ENCODE peak calls at places on chromosomes 6 and 20, in seven cellular contexts. N is cardiac muscle cell; W is ELR; B is NCI-H146; G is SW 1271; F is activated CD8-positive, alpha-beta T cell treated with anti-CD3 and anti-CD28 coated beads, Interleukin-2, amount 10 ng/mL, durations not matched to agents 7 days and 5 days; H is stimulated activated CD8-positive, alpha-beta memory T cell treated with anti-CD3 and anti-CD28 coated beads, Interleukin-7, amount 100 ng/mL, for 1 hour. U is an unnamed sample.

GRCh38 chr6:45590225-45590624 is 212.5 kb upstream of the SUPT3H start:
- DNase-seq in B (no peak), N (no peak), H (no peak), W (peak), G (no peak), F (no peak), U (no peak)

GRCh38 chr6:155154158-155154830 is 109.5 kb upstream of the CLDN20 start:
- DNase-seq in N (no peak), W (peak), B (peak), H (no peak), F (peak), G (no peak), U (peak)

GRCh38 chr6:139846538-139847321 is 472.3 kb upstream of the CITED2 start:
- DNase-seq in N (peak), F (no peak), B (peak), H (no peak), W (no peak), G (no peak), U (no peak)

GRCh38 chr6:130229645-130230044 is 6.9 kb upstream of the SAMD3 start:
- DNase-seq in W (no peak), H (no peak), N (no peak), B (no peak), F (no peak), G (no peak), U (no peak)

GRCh38 chr6:56520218-56520617 is 122.5 kb downstream of the DST start:
- DNase-seq in W (no peak), G (no peak), F (no peak), B (no peak), N (no peak), H (no peak), U (no peak)

GRCh38 chr6:106165885-106166485 is 79.8 kb downstream of the PRDM1 start:
- DNase-seq in F (no peak), N (no peak), W (peak), H (no peak), B (no peak), G (no peak), U (no peak)

GRCh38 chr6:19472850-19473249 is 364.3 kb upstream of the ID4 start:
- DNase-seq in N (no peak), W (peak), H (no peak), B (no peak), G (no peak), F (no peak), U (no peak)

GRCh38 chr6:167137881-167138280 is 15.0 kb downstream of the CCR6 start:
- DNase-seq in B (no peak), G (no peak), F (no peak), H (no peak), W (no peak), N (peak), U (no peak)

GRCh38 chr6:145960918-145961604 is 3.1 kb downstream of the SHPRH start:
- DNase-seq in G (no peak), F (no peak), N (no peak), W (no peak), B (no peak), H (no peak), U (peak)

GRCh38 chr6:26158581-26159416 is 71.6 kb downstream of the HFE start:
- DNase-seq in W (peak), H (no peak), G (peak), N (peak), B (peak), F (peak), U (peak)

GRCh38 chr6:160102956-160103824 is 18.4 kb upstream of the SLC22A1 start:
- DNase-seq in B (peak), F (peak), G (peak), H (no peak), N (peak), W (peak), U (no peak)

GRCh38 chr6:130535242-130535641 is 169.4 kb downstream of the TMEM200A start:
- DNase-seq in W (no peak), B (no peak), G (no peak), H (no peak), N (no peak), F (no peak), U (no peak)

GRCh38 chr20:62631336-62632317 is 10.7 kb upstream of the SLCO4A1 start:
- DNase-seq in F (no peak), N (no peak), H (no peak), G (no peak), B (no peak), W (no peak), U (no peak)

GRCh38 chr6:155093430-155093829 is 98.3 kb downstream of the TIAM2 start:
- DNase-seq in H (peak), G (no peak), B (no peak), N (no peak), W (no peak), F (peak), U (no peak)

GRCh38 chr6:21189721-21190120 is 403.8 kb upstream of the SOX4 start:
- DNase-seq in W (no peak), G (no peak), N (no peak), H (no peak), F (no peak), B (peak), U (no peak)

GRCh38 chr6:142518126-142518525 is 216.3 kb downstream of the ADGRG6 start:
- DNase-seq in H (no peak), B (no peak), F (no peak), G (no peak), W (no peak), N (peak), U (no peak)

U was measured in cerebellum.